ENCODE peak calls at places on chromosome 13, in eight cellular contexts. P is activated CD8-positive, alpha-beta memory T cell treated with anti-CD3 and anti-CD28 coated beads for 48 hours; N is left lung; E is ovary; Y is CD8-positive, alpha-beta memory T cell; F is hippocampal formation; Q is GM12891; T is activated T-helper 1 cell treated with anti-CD3 and anti-CD28 coated beads, Interleukin-2, amount 50 U/mL, for 16 hours. V is an unnamed sample.

GRCh38 chr13:73465629-73465974 is 406.8 kb downstream of the KLF5 start:
- DNase-seq in P (no peak), N (no peak), E (no peak), Y (no peak), F (no peak), Q (no peak), T (no peak), V (no peak)

GRCh38 chr13:28357846-28358496 is 137.0 kb downstream of the FLT1 start:
- DNase-seq in P (no peak), N (no peak), E (no peak), Y (no peak), F (no peak), Q (no peak), T (no peak), V (no peak)

GRCh38 chr13:26867451-26868067 is 107.0 kb upstream of the GPR12 start:
- DNase-seq in P (no peak), N (no peak), E (no peak), Y (no peak), F (no peak), Q (no peak), T (no peak), V (no peak)

GRCh38 chr13:37647038-37647650 is 48.6 kb upstream of the POSTN start:
- DNase-seq in P (no peak), N (no peak), E (no peak), Y (no peak), F (no peak), Q (no peak), T (no peak), V (no peak)

GRCh38 chr13:26075498-26075897 is 23.7 kb upstream of the SHISA2 start:
- DNase-seq in P (no peak), N (no peak), E (no peak), Y (no peak), F (no peak), Q (no peak), T (no peak), V (peak; percentile 13)

GRCh38 chr13:40386586-40386985 is 279.9 kb downstream of the FOXO1 start:
- DNase-seq in P (no peak), N (no peak), E (no peak), Y (no peak), F (no peak), Q (no peak), T (no peak), V (no peak)

GRCh38 chr13:31101511-31102170 is 60.1 kb downstream of the HSPH1 start:
- DNase-seq in P (no peak), N (no peak), E (no peak), Y (no peak), F (no peak), Q (no peak), T (no peak), V (no peak)

GRCh38 chr13:23703241-23703640 is 133.0 kb downstream of the TNFRSF19 start:
- DNase-seq in P (no peak), N (no peak), E (no peak), Y (no peak), F (no peak), Q (no peak), T (no peak), V (no peak)

GRCh38 chr13:51759240-51759639 is 44.7 kb downstream of the DHRS12 start:
- DNase-seq in P (no peak), N (no peak), E (no peak), Y (no peak), F (no peak), Q (no peak), T (no peak), V (no peak)

GRCh38 chr13:46146898-46147297 is 35.1 kb downstream of the LCP1 start:
- DNase-seq in P (no peak), N (no peak), E (no peak), Y (no peak), F (no peak), Q (no peak), T (no peak), V (no peak)

GRCh38 chr13:51585696-51586095 is 1.4 kb downstream of the WDFY2 start:
- DNase-seq in P (no peak), N (no peak), E (no peak), Y (no peak), F (no peak), Q (no peak), T (no peak), V (no peak)

GRCh38 chr13:44401577-44401976 is 28.0 kb downstream of the SERP2 start:
- DNase-seq in P (no peak), N (no peak), E (no peak), Y (no peak), F (no peak), Q (no peak), T (no peak), V (no peak)

GRCh38 chr13:44514278-44514677 is 61.9 kb downstream of the TSC22D1 start:
- DNase-seq in P (no peak), N (no peak), E (no peak), Y (no peak), F (no peak), Q (no peak), T (no peak), V (no peak)

GRCh38 chr13:87677043-87677333 is 5.8 kb downstream of the SLITRK5 start:
- DNase-seq in P (no peak), N (no peak), E (no peak), Y (no peak), F (no peak), Q (no peak), T (no peak), V (no peak)

GRCh38 chr13:101785858-101786257 is 333.4 kb downstream of the ITGBL1 start:
- DNase-seq in P (no peak), N (no peak), E (no peak), Y (no peak), F (no peak), Q (no peak), T (no peak), V (peak; percentile 29)

GRCh38 chr13:98169331-98169730 is 7.7 kb downstream of the RNF113B start:
- DNase-seq in P (no peak), N (no peak), E (no peak), Y (no peak), F (no peak), Q (no peak), T (no peak), V (no peak)

GRCh38 chr13:98892821-98893220 is 85.0 kb downstream of the DOCK9 start:
- DNase-seq in P (no peak), N (no peak), E (no peak), Y (no peak), F (no peak), Q (no peak), T (no peak), V (no peak)

GRCh38 chr13:75800545-75800944 is 164.4 kb downstream of the LMO7 start:
- DNase-seq in P (no peak), N (no peak), E (no peak), Y (no peak), F (no peak), Q (no peak), T (no peak), V (no peak)

GRCh38 chr13:111429064-111429558 is 108.7 kb downstream of the TEX29 start:
- DNase-seq in P (peak; percentile 15), N (no peak), E (no peak), Y (no peak), F (peak; percentile 10), Q (peak; percentile 45), T (no peak), V (peak; percentile 31)

GRCh38 chr13:100773923-100774641 is 99.5 kb upstream of the TMTC4 start:
- DNase-seq in P (no peak), N (no peak), E (no peak), Y (no peak), F (no peak), Q (no peak), T (no peak), V (no peak)

GRCh38 chr13:51638497-51638871 is 54.2 kb downstream of the WDFY2 start:
- DNase-seq in P (no peak), N (no peak), E (no peak), Y (no peak), F (no peak), Q (no peak), T (no peak), V (no peak)